ENCODE peak calls at places on chromosomes 3 and 15, in nine cellular contexts. P, B, R, K, X, Y, L, Z and O are unnamed samples.

GRCh38 chr15:50411870-50412269 is 12.3 kb upstream of the USP8 start:
- DNase-seq in P (no peak), B (no peak), R (no peak), K (no peak), X (no peak), Y (no peak), L (no peak), Z (no peak), O (no peak)

GRCh38 chr3:99666201-99666600 is 27.8 kb downstream of the COL8A1 start:
- DNase-seq in P (peak), B (no peak), R (no peak), K (no peak), X (no peak), Y (no peak), L (no peak), Z (no peak), O (no peak)

GRCh38 chr15:100291106-100291505 is 50.7 kb downstream of the ADAMTS17 start:
- DNase-seq in P (no peak), B (no peak), R (no peak), K (no peak), X (no peak), Y (no peak), L (no peak), Z (no peak), O (no peak)

GRCh38 chr3:27728195-27729087 is 6.3 kb upstream of the EOMES start:
- DNase-seq in P (no peak), B (no peak), R (no peak), K (no peak), X (no peak), Y (peak), L (no peak), Z (no peak), O (no peak)

GRCh38 chr3:134680796-134681526 is 30.1 kb upstream of the KY start:
- DNase-seq in P (no peak), B (no peak), R (no peak), K (no peak), X (no peak), Y (no peak), L (no peak), Z (no peak), O (no peak)

GRCh38 chr3:20316238-20316637 is 130.2 kb upstream of the SGO1 start:
- DNase-seq in P (no peak), B (no peak), R (no peak), K (no peak), X (no peak), Y (no peak), L (no peak), Z (no peak), O (no peak)

GRCh38 chr15:87416591-87417257 is 839.8 kb downstream of the NTRK3 start:
- DNase-seq in P (no peak), B (no peak), R (no peak), K (no peak), X (no peak), Y (no peak), L (no peak), Z (no peak), O (no peak)

GRCh38 chr3:178454714-178455113 is 81.5 kb upstream of the KCNMB2 start:
- DNase-seq in P (no peak), B (no peak), R (no peak), K (no peak), X (peak), Y (no peak), L (no peak), Z (peak), O (no peak)

GRCh38 chr3:22704571-22705354 is 498.4 kb upstream of the UBE2E2 start:
- DNase-seq in P (no peak), B (no peak), R (no peak), K (no peak), X (no peak), Y (no peak), L (no peak), Z (no peak), O (no peak)

GRCh38 chr3:182969853-182970252 is 10.5 kb downstream of the DCUN1D1 start:
- DNase-seq in P (no peak), B (no peak), R (no peak), K (no peak), X (no peak), Y (no peak), L (no peak), Z (no peak), O (no peak)

GRCh38 chr3:88231207-88231606 is 81.4 kb downstream of the C3orf38 start:
- DNase-seq in P (no peak), B (no peak), R (no peak), K (no peak), X (no peak), Y (no peak), L (no peak), Z (no peak), O (no peak)

GRCh38 chr3:184741798-184742675 is 30.2 kb upstream of the MAGEF1 start:
- DNase-seq in P (no peak), B (no peak), R (no peak), K (no peak), X (no peak), Y (no peak), L (no peak), Z (no peak), O (no peak)

GRCh38 chr3:36650271-36650671 is 114.1 kb downstream of the DCLK3 start:
- DNase-seq in P (no peak), B (no peak), R (no peak), K (no peak), X (no peak), Y (no peak), L (no peak), Z (no peak), O (no peak)